ENCODE peak calls at places on chromosomes 1 and 21, in six cellular contexts. K, F, R, V, Z and P are unnamed samples.

GRCh38 chr21:39845581-39846130 is 21.6 kb upstream of the PCP4 start:
- DNase-seq in R (no peak), F (no peak), Z (no peak), V (no peak), K (no peak), P (peak; percentile 41)

GRCh38 chr21:42172596-42173483 is 46.1 kb upstream of the ABCG1 start:
- DNase-seq in K (no peak), Z (no peak), V (no peak), F (no peak), R (no peak), P (no peak)

GRCh38 chr1:184755226-184756065 is 788 bp upstream of the EDEM3 start:
- DNase-seq in R (no peak), V (peak; percentile 31), Z (peak; percentile 70), K (no peak), F (no peak), P (no peak)

GRCh38 chr1:38076455-38076854 is 29.9 kb upstream of the POU3F1 start:
- DNase-seq in R (no peak), V (no peak), K (no peak), F (no peak), Z (no peak), P (no peak)

GRCh38 chr1:162062542-162063015 is 6.9 kb upstream of the NOS1AP start:
- DNase-seq in K (no peak), V (no peak), F (no peak), Z (peak; percentile 7), R (no peak), P (peak; percentile 58)

GRCh38 chr1:112396668-112397025 is 633 bp downstream of the CTTNBP2NL start:
- DNase-seq in F (no peak), K (no peak), V (no peak), Z (peak; percentile 49), R (no peak), P (peak; percentile 62)

GRCh38 chr21:45309069-45309521 is 21.4 kb upstream of the POFUT2 start:
- DNase-seq in V (peak; percentile 66), K (peak; percentile 52), R (no peak), Z (peak; percentile 67), F (no peak), P (peak; percentile 76)

GRCh38 chr1:179082308-179083030 is 599 bp downstream of the TOR3A start:
- DNase-seq in Z (peak; percentile 62), F (peak; percentile 21), R (no peak), K (peak; percentile 25), V (peak; percentile 63), P (peak; percentile 35)

GRCh38 chr1:47502746-47503370 is 65.0 kb downstream of the FOXD2 start:
- DNase-seq in V (no peak), F (no peak), R (no peak), K (no peak), Z (no peak), P (no peak)

GRCh38 chr1:230332429-230333088 is 93.6 kb downstream of the PGBD5 start:
- DNase-seq in V (no peak), F (no peak), K (no peak), R (peak; percentile 50), Z (no peak), P (peak; percentile 44)

GRCh38 chr1:24936688-24937087 is 6.6 kb upstream of the RUNX3 start:
- DNase-seq in R (no peak), K (no peak), Z (no peak), F (no peak), V (no peak), P (peak; percentile 43)

GRCh38 chr21:45747233-45747766 is 103.8 kb downstream of the PCBP3 start:
- DNase-seq in K (no peak), R (no peak), Z (no peak), F (no peak), V (no peak), P (no peak)